ENCODE peak calls at places on chromosomes 6 and 20, in seven cellular contexts. E is transverse colon, B is SJSA1, I is brain microvascular endothelial cell, F is HCT116, W is neuronal stem cell, H is endodermal cell. Q is an unnamed sample.

GRCh38 chr20:33576432-33576883 is 85.7 kb upstream of the C20orf144 start:
- DNase-seq in E (no peak), B (no peak), I (no peak), F (no peak), W (no peak), H (no peak), Q (no peak)

GRCh38 chr6:33595001-33595846 is 15.1 kb upstream of the BAK1 start:
- DNase-seq in E (no peak), B (no peak), I (no peak), F (no peak), W (no peak), H (no peak), Q (no peak)

GRCh38 chr6:30044630-30045029 is 16.4 kb upstream of the POLR1H start:
- DNase-seq in E (no peak), B (no peak), I (peak; percentile 68), F (no peak), W (no peak), H (no peak), Q (no peak)

GRCh38 chr6:11748591-11748990 is 30.0 kb downstream of the ADTRP start:
- DNase-seq in E (no peak), B (no peak), I (no peak), F (no peak), W (no peak), H (no peak), Q (no peak)

GRCh38 chr6:158565482-158566040 is 5.7 kb downstream of the TMEM181 start:
- DNase-seq in E (no peak), B (no peak), I (no peak), F (no peak), W (no peak), H (no peak), Q (no peak)

GRCh38 chr20:19620471-19620870 is 137.6 kb upstream of the RIN2 start:
- DNase-seq in E (no peak), B (no peak), I (no peak), F (no peak), W (no peak), H (peak; percentile 98), Q (no peak)

GRCh38 chr6:169266746-169267629 is 13.3 kb upstream of the THBS2 start:
- DNase-seq in E (no peak), B (peak; percentile 6), I (no peak), F (no peak), W (no peak), H (no peak), Q (no peak)

GRCh38 chr6:37283786-37284185 is 25.8 kb upstream of the TMEM217 start:
- DNase-seq in E (peak; percentile 14), B (no peak), I (no peak), F (no peak), W (no peak), H (no peak), Q (peak; percentile 57)

GRCh38 chr6:106746660-106747059 is 117.3 kb downstream of the QRSL1 start:
- DNase-seq in E (no peak), B (peak; percentile 50), I (peak; percentile 34), F (no peak), W (no peak), H (no peak), Q (no peak)

GRCh38 chr6:43579171-43579570 is 3.2 kb downstream of the POLH start:
- DNase-seq in E (no peak), B (no peak), I (peak; percentile 43), F (no peak), W (no peak), H (no peak), Q (no peak)

GRCh38 chr6:118899948-118900347 is 6.0 kb downstream of the ASF1A start:
- DNase-seq in E (no peak), B (no peak), I (no peak), F (no peak), W (no peak), H (no peak), Q (no peak)

GRCh38 chr6:122831511-122831910 is 42.5 kb downstream of the SMPDL3A start:
- DNase-seq in E (no peak), B (no peak), I (no peak), F (no peak), W (no peak), H (no peak), Q (no peak)

GRCh38 chr6:169788809-169789145 is 37.4 kb downstream of the ERMARD start:
- DNase-seq in E (no peak), B (no peak), I (no peak), F (no peak), W (no peak), H (no peak), Q (no peak)

GRCh38 chr6:105759946-105760345 is 326.2 kb upstream of the PRDM1 start:
- DNase-seq in E (no peak), B (peak; percentile 85), I (peak; percentile 76), F (no peak), W (no peak), H (no peak), Q (no peak)

GRCh38 chr6:129494586-129494985 is 215.4 kb downstream of the ARHGAP18 start:
- DNase-seq in E (no peak), B (no peak), I (no peak), F (no peak), W (no peak), H (no peak), Q (no peak)

GRCh38 chr6:167401525-167402194 is 76.8 kb downstream of the TTLL2 start:
- DNase-seq in E (peak; percentile 66), B (no peak), I (no peak), F (no peak), W (no peak), H (peak; percentile 69), Q (peak; percentile 54)

GRCh38 chr6:138785980-138786379 is 9.9 kb upstream of the ECT2L start:
- DNase-seq in E (no peak), B (no peak), I (no peak), F (no peak), W (no peak), H (no peak), Q (peak; percentile 39)

GRCh38 chr6:43478008-43478372 is 620 bp downstream of the TJAP1 start:
- DNase-seq in E (no peak), B (no peak), I (no peak), F (no peak), W (no peak), H (no peak), Q (no peak)

GRCh38 chr6:161094904-161095440 is 103.4 kb downstream of the MAP3K4 start:
- DNase-seq in E (no peak), B (no peak), I (no peak), F (no peak), W (no peak), H (no peak), Q (no peak)

GRCh38 chr6:68901044-68901443 is 266.0 kb downstream of the ADGRB3 start:
- DNase-seq in E (no peak), B (no peak), I (no peak), F (no peak), W (no peak), H (no peak), Q (no peak)

GRCh38 chr20:58046311-58046710 is 182.1 kb downstream of the ANKRD60 start:
- DNase-seq in E (no peak), B (no peak), I (no peak), F (no peak), W (no peak), H (no peak), Q (no peak)

GRCh38 chr20:63139369-63139768 is 76.6 kb downstream of the YTHDF1 start:
- DNase-seq in E (no peak), B (no peak), I (no peak), F (no peak), W (no peak), H (no peak), Q (peak; percentile 3)

GRCh38 chr6:148657053-148657452 is 89.8 kb upstream of the UST start:
- DNase-seq in E (peak; percentile 10), B (no peak), I (peak; percentile 29), F (no peak), W (no peak), H (no peak), Q (no peak)

GRCh38 chr6:77124604-77125003 is 338.7 kb downstream of the HTR1B start:
- DNase-seq in E (no peak), B (no peak), I (peak; percentile 15), F (no peak), W (no peak), H (no peak), Q (no peak)

GRCh38 chr6:48068326-48069191 is 42.4 kb downstream of the PTCHD4 start:
- DNase-seq in E (no peak), B (no peak), I (no peak), F (no peak), W (no peak), H (peak; percentile 77), Q (no peak)

GRCh38 chr20:17849901-17850673 is 118.5 kb downstream of the SNX5 start:
- DNase-seq in E (peak; percentile 51), B (peak; percentile 85), I (peak; percentile 98), F (peak; percentile 90), W (no peak), H (no peak), Q (peak; percentile 87)

GRCh38 chr6:127518710-127519468 is at the start of gene MTCL3:
- DNase-seq in E (no peak), B (peak; percentile 75), I (peak; percentile 73), F (no peak), W (peak; percentile 72), H (peak; percentile 86), Q (no peak)

GRCh38 chr20:2829376-2829775 is 11.1 kb downstream of the PCED1A start:
- DNase-seq in E (no peak), B (no peak), I (no peak), F (no peak), W (no peak), H (no peak), Q (no peak)

GRCh38 chr6:63464060-63464459 is 108.2 kb upstream of the LOC128125822 start:
- DNase-seq in E (no peak), B (no peak), I (no peak), F (no peak), W (no peak), H (no peak), Q (no peak)

GRCh38 chr6:38802497-38802896 is 87.4 kb downstream of the DNAH8 start:
- DNase-seq in E (no peak), B (no peak), I (no peak), F (no peak), W (no peak), H (no peak), Q (no peak)
- H3K27ac ChIP-seq in E (no peak overlapping the region), B (no peak overlapping the region), I (no peak overlapping the region), F (no peak overlapping the region), W (no peak overlapping the region), H (no peak overlapping the region), Q (no peak overlapping the region)

GRCh38 chr6:140079328-140079727 is 704.9 kb upstream of the CITED2 start:
- DNase-seq in E (no peak), B (no peak), I (peak; percentile 90), F (no peak), W (no peak), H (no peak), Q (no peak)
- H3K27ac ChIP-seq in E (peak overlapping the region; percentile 58), B (peak overlapping the region; percentile 23), I (peak overlapping the region; percentile 88), F (no peak overlapping the region), W (no peak overlapping the region), H (no peak overlapping the region), Q (peak overlapping the region; percentile 81)

DNA sequence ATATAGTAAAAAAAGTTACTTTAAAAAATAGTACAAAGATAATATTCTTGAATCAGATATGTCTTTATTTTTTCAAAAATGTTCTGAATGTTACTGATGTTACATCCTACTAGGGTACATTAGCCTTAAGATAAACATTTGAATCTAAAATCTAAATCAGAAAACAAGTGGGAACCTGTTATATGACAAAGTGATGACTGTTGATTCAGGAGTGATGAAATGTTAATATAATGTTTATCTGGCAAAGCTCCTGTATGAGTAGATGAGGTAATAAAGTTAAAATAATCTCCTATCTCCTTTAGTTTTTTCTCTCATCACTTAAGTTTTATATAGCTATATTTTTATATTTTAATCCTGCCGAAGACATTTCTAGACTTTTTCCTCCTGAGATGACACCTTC is 4.2 kb downstream of the DOP1A start:
- DNase-seq in E (no peak), B (no peak), I (no peak), F (no peak), W (no peak), H (no peak), Q (no peak)
- H3K27ac ChIP-seq in E (no peak overlapping the region), B (no peak overlapping the region), I (no peak overlapping the region), F (no peak overlapping the region), W (no peak overlapping the region), H (no peak overlapping the region), Q (no peak overlapping the region)

GRCh38 chr6:87718662-87719433 is 16.8 kb upstream of the AKIRIN2 start:
- DNase-seq in E (peak; percentile 35), B (no peak), I (no peak), F (no peak), W (no peak), H (no peak), Q (no peak)
- H3K27ac ChIP-seq in E (no peak overlapping the region), B (no peak overlapping the region), I (no peak overlapping the region), F (no peak overlapping the region), W (no peak overlapping the region), H (no peak overlapping the region), Q (no peak overlapping the region)

Q was measured in heart left ventricle.